ENCODE peak calls at places on chromosome 21, in ten cellular contexts. W, D, L, Z, T, X, G, S, Y and R are unnamed samples.

GRCh38 chr21:26632691-26633090 is 59.6 kb upstream of the CYYR1 start:
- DNase-seq in W (no peak), D (no peak), L (no peak), Z (no peak), T (no peak), X (no peak), G (no peak), S (no peak), Y (no peak), R (no peak)

GRCh38 chr21:29072873-29073221 is 601 bp downstream of the CCT8 start:
- DNase-seq in W (no peak), D (peak), L (no peak), Z (peak), T (no peak), X (peak), G (no peak), S (no peak), Y (peak), R (peak)

GRCh38 chr21:42297372-42297771 is 17.8 kb downstream of the TFF3 start:
- DNase-seq in W (no peak), D (no peak), L (no peak), Z (no peak), T (no peak), X (no peak), G (no peak), S (no peak), Y (no peak), R (no peak)

GRCh38 chr21:46021978-46022544 is 40.5 kb downstream of the COL6A1 start:
- DNase-seq in W (no peak), D (peak), L (no peak), Z (no peak), T (no peak), X (no peak), G (no peak), S (peak), Y (no peak), R (no peak)

GRCh38 chr21:25887646-25888321 is 153.0 kb downstream of the GABPA start:
- DNase-seq in W (peak), D (no peak), L (no peak), Z (no peak), T (no peak), X (no peak), G (no peak), S (no peak), Y (no peak), R (no peak)

GRCh38 chr21:46182548-46183336 is 1.5 kb downstream of the SPATC1L start:
- DNase-seq in W (no peak), D (no peak), L (no peak), Z (no peak), T (no peak), X (no peak), G (no peak), S (peak), Y (no peak), R (no peak)

GRCh38 chr21:30306821-30307330 is 13.2 kb downstream of the KRTAP26-1 start:
- DNase-seq in W (no peak), D (no peak), L (no peak), Z (no peak), T (no peak), X (no peak), G (no peak), S (no peak), Y (no peak), R (no peak)

GRCh38 chr21:35244514-35244913 is 195.4 kb upstream of the RUNX1 start:
- DNase-seq in W (no peak), D (peak), L (no peak), Z (no peak), T (no peak), X (peak), G (no peak), S (no peak), Y (peak), R (no peak)

GRCh38 chr21:35266546-35266945 is 217.4 kb upstream of the RUNX1 start:
- DNase-seq in W (no peak), D (no peak), L (no peak), Z (no peak), T (no peak), X (no peak), G (no peak), S (no peak), Y (no peak), R (peak)

GRCh38 chr21:33852495-33852894 is 63.1 kb downstream of the ATP5PO start:
- DNase-seq in W (no peak), D (no peak), L (no peak), Z (no peak), T (no peak), X (no peak), G (no peak), S (no peak), Y (no peak), R (no peak)

GRCh38 chr21:34730194-34730593 is 61.4 kb downstream of the CLIC6 start:
- DNase-seq in W (no peak), D (no peak), L (no peak), Z (no peak), T (no peak), X (no peak), G (no peak), S (no peak), Y (no peak), R (no peak)

GRCh38 chr21:32956257-32956656 is 69.5 kb upstream of the OLIG2 start:
- DNase-seq in W (no peak), D (no peak), L (no peak), Z (no peak), T (no peak), X (no peak), G (no peak), S (peak), Y (no peak), R (no peak)

GRCh38 chr21:28018741-28019669 is 973.7 kb downstream of the LTN1 start:
- DNase-seq in W (no peak), D (no peak), L (peak), Z (no peak), T (peak), X (no peak), G (no peak), S (no peak), Y (peak), R (peak)

GRCh38 chr21:41488080-41488479 is 19.9 kb downstream of the TMPRSS2 start:
- DNase-seq in W (no peak), D (no peak), L (peak), Z (no peak), T (no peak), X (no peak), G (no peak), S (no peak), Y (no peak), R (no peak)

DNA sequence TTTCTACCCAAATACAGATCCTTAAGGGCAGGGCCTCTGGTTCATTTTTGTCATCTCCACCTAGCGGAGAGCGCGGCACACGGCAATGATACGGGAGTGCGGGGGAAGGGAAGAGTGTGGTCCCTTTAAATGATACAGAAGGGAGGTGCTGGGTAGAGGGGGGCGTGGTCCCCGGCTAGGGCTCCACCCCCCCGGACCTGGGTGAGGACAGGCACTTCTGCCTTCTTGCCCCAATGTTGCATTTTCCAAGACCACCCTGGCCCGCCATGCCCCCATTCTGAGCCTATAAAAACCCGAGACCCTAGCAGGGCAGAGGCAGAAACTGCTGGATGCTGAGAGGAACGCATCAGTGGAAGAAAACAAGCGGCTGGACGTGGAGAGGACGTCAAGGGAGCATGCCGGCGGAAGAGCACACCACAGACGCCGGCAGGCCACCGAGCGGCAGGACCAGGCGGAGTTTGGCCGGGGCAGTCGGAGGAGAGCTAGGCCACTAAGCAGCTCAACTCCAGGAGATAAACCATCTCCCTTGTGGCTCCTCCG is 30.0 kb downstream of the LRRC3 start:
- DNase-seq in W (no peak), D (peak), L (no peak), Z (no peak), T (no peak), X (peak), G (peak), S (no peak), Y (peak), R (no peak)
- TF ChIP-seq CTCF in W (no peak), D (peak), L (no peak), Z (no peak), T (no peak), X (peak), G (peak), S (no peak), Y (peak), R (no peak)

DNA sequence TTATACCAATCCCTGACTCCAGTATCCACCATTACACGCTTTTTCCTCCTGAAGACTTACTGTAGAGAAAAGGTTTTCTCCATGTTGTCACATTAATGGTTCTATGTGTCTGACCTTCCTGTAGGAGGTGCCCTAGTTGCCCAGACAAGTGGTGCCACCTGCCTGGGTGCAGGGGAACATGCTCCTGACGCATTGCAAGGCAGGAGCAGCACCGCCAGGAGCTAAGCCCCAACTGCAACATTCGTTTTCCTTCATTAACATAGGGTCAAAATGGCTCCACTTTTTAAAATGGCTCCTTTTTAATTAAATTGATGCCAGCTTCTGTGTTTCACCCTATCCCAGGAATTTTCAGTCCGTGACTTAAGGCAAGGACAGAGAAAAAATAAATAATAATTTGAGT is 220.1 kb upstream of the SAMSN1 start:
- DNase-seq in W (no peak), D (no peak), L (no peak), Z (no peak), T (no peak), X (no peak), G (no peak), S (no peak), Y (no peak), R (no peak)
- TF ChIP-seq CTCF in W (no peak), D (no peak), L (peak), Z (no peak), T (no peak), X (no peak), G (no peak), S (no peak), Y (no peak), R (no peak)

GRCh38 chr21:37005548-37006242 is 807 bp upstream of the RIPPLY3 start:
- DNase-seq in W (no peak), D (no peak), L (no peak), Z (no peak), T (no peak), X (no peak), G (peak), S (no peak), Y (no peak), R (no peak)
- TF ChIP-seq CTCF in W (no peak), D (no peak), L (no peak), Z (no peak), T (no peak), X (no peak), G (no peak), S (no peak), Y (no peak), R (no peak)

GRCh38 chr21:38869946-38870345 is 64.2 kb downstream of the ETS2 start:
- DNase-seq in W (no peak), D (no peak), L (no peak), Z (no peak), T (no peak), X (peak), G (no peak), S (no peak), Y (peak), R (no peak)
- TF ChIP-seq CTCF in W (no peak), D (no peak), L (peak), Z (no peak), T (no peak), X (peak), G (no peak), S (no peak), Y (peak), R (no peak)